ENCODE peak calls at places on chromosomes 16 and 17, in seven cellular contexts. F is IMR-90, U is trophoblast cell, X is mesenchymal stem cell, S is H9, O is mesendoderm, T is H1. R is an unnamed sample.

GRCh38 chr17:76867578-76868175 is 527 bp upstream of the MGAT5B start:
- DNase-seq in F (peak), U (peak), S (peak), O (peak), T (no peak), X (peak), R (no peak)

GRCh38 chr16:49189286-49189685 is 92.4 kb downstream of the CBLN1 start:
- DNase-seq in X (no peak), T (no peak), S (no peak), U (no peak), O (no peak), F (no peak), R (no peak)

GRCh38 chr17:42675348-42675983 is 1.3 kb downstream of the PLEKHH3 start:
- DNase-seq in X (no peak), S (peak), F (no peak), U (no peak), O (no peak), T (no peak), R (no peak)

GRCh38 chr16:2692251-2692947 is 10.1 kb downstream of the KCTD5 start:
- DNase-seq in U (no peak), O (no peak), F (peak), X (no peak), S (no peak), T (no peak), R (no peak)

GRCh38 chr16:27748868-27749546 is 199.1 kb downstream of the KATNIP start:
- DNase-seq in T (peak), X (peak), O (peak), U (peak), S (peak), F (peak), R (no peak)

GRCh38 chr17:48547839-48548686 is 3.2 kb upstream of the HOXB2 start:
- DNase-seq in U (no peak), X (peak), F (peak), T (no peak), O (no peak), S (no peak), R (no peak)

GRCh38 chr17:64336760-64337413 is 53.8 kb downstream of the PECAM1 start:
- DNase-seq in F (no peak), T (peak), O (peak), U (no peak), S (peak), X (no peak), R (no peak)

GRCh38 chr16:69823831-69824563 is 61.9 kb downstream of the WWP2 start:
- DNase-seq in O (no peak), T (no peak), S (no peak), X (no peak), F (no peak), U (no peak), R (no peak)

GRCh38 chr16:50273382-50273690 is 7.0 kb downstream of the ADCY7 start:
- DNase-seq in O (no peak), S (no peak), X (no peak), F (no peak), U (no peak), T (no peak), R (no peak)

GRCh38 chr17:3892095-3892998 is 506 bp downstream of the CAMKK1 start:
- DNase-seq in S (peak), U (peak), O (peak), F (peak), T (no peak), X (peak), R (peak)

GRCh38 chr17:16313159-16314090 is 39.8 kb downstream of the CENPV start:
- DNase-seq in T (no peak), S (no peak), F (peak), X (no peak), U (no peak), O (no peak), R (no peak)

GRCh38 chr17:8064590-8065019 is 22.9 kb downstream of the ALOX12B start:
- DNase-seq in O (no peak), U (no peak), X (no peak), F (no peak), S (no peak), T (no peak), R (no peak)

GRCh38 chr16:57985204-57986121 is 14.5 kb upstream of the CNGB1 start:
- DNase-seq in T (no peak), O (peak), F (no peak), U (no peak), S (peak), X (peak), R (no peak)

GRCh38 chr16:85046957-85047866 is 19.6 kb downstream of the KIAA0513 start:
- DNase-seq in S (no peak), U (no peak), O (no peak), X (peak), T (no peak), F (no peak), R (no peak)

GRCh38 chr17:76153640-76154039 is 12.6 kb upstream of the FOXJ1 start:
- DNase-seq in S (peak), T (no peak), F (peak), O (peak), X (peak), U (no peak), R (no peak)

GRCh38 chr17:27354491-27355081 is 60.7 kb downstream of the WSB1 start:
- DNase-seq in F (no peak), X (no peak), S (no peak), T (no peak), U (peak), O (peak), R (no peak)

GRCh38 chr17:28760987-28761562 is 17.3 kb downstream of the TRAF4 start:
- DNase-seq in T (no peak), X (peak), U (no peak), S (peak), F (peak), O (peak), R (no peak)

GRCh38 chr17:1882836-1883235 is 53.0 kb downstream of the RPA1 start:
- DNase-seq in T (no peak), U (peak), X (peak), F (peak), S (peak), O (peak), R (peak)

GRCh38 chr17:66775881-66776400 is 59.0 kb upstream of the CACNG5 start:
- DNase-seq in T (no peak), O (peak), X (no peak), F (no peak), S (peak), U (no peak), R (no peak)

GRCh38 chr17:4220655-4221054 is 43.1 kb downstream of the ANKFY1 start:
- DNase-seq in O (no peak), S (no peak), T (no peak), X (peak), U (no peak), F (peak), R (no peak)

GRCh38 chr17:36600477-36600876 is 906 bp upstream of the MRM1 start:
- DNase-seq in U (no peak), O (no peak), S (peak), T (no peak), F (no peak), X (no peak), R (no peak)

GRCh38 chr17:62750502-62751349 is 57.4 kb downstream of the MARCHF10 start:
- DNase-seq in X (no peak), F (peak), O (peak), U (no peak), T (peak), S (peak), R (no peak)

GRCh38 chr17:34902761-34903325 is 58.4 kb downstream of the CCT6B start:
- DNase-seq in X (no peak), U (no peak), O (no peak), T (no peak), F (no peak), S (peak), R (peak)

GRCh38 chr17:74839955-74840354 is 19.7 kb downstream of the GRIN2C start:
- DNase-seq in T (no peak), F (no peak), X (no peak), S (no peak), O (no peak), U (no peak), R (no peak)

GRCh38 chr16:72937916-72938315 is 110.0 kb downstream of the ZFHX3 start:
- DNase-seq in F (no peak), S (no peak), O (no peak), T (no peak), U (no peak), X (no peak), R (no peak)

GRCh38 chr17:77376795-77377751 is 236.3 kb downstream of the SEC14L1 start:
- DNase-seq in U (no peak), T (no peak), F (peak), O (no peak), S (no peak), X (no peak), R (no peak)

GRCh38 chr17:17723354-17724261 is 42.4 kb downstream of the RAI1 start:
- DNase-seq in U (peak), F (peak), S (peak), T (no peak), O (peak), X (peak), R (no peak)

GRCh38 chr17:17043668-17044226 is 1.5 kb downstream of the MPRIP start:
- DNase-seq in S (peak), T (no peak), X (peak), F (peak), O (peak), U (no peak), R (peak)

GRCh38 chr16:83972256-83973008 is 4.4 kb downstream of the NECAB2 start:
- DNase-seq in T (no peak), U (no peak), S (no peak), O (no peak), F (no peak), X (no peak), R (no peak)

GRCh38 chr16:75351183-75351582 is 82.1 kb downstream of the CFDP1 start:
- DNase-seq in S (no peak), F (peak), X (peak), T (no peak), O (no peak), U (no peak), R (no peak)

GRCh38 chr16:51326131-51326856 is 175.2 kb upstream of the SALL1 start:
- DNase-seq in F (peak), X (peak), U (no peak), S (no peak), O (peak), T (no peak), R (no peak)

GRCh38 chr16:48101069-48101674 is 54.6 kb downstream of the ABCC12 start:
- DNase-seq in F (no peak), U (no peak), O (no peak), X (no peak), S (no peak), T (no peak), R (no peak)

GRCh38 chr17:39754161-39754957 is 16.6 kb downstream of the GRB7 start:
- DNase-seq in T (no peak), F (peak), X (peak), S (peak), O (peak), U (peak), R (peak)

GRCh38 chr17:35161281-35161761 is 13.7 kb downstream of the UNC45B start:
- DNase-seq in U (no peak), O (no peak), T (no peak), X (no peak), F (no peak), S (no peak), R (no peak)

GRCh38 chr16:71894229-71894920 is 956 bp upstream of the IST1 start:
- DNase-seq in X (peak), O (peak), U (peak), S (peak), T (peak), F (peak), R (peak)

GRCh38 chr17:63035695-63036094 is 69.7 kb downstream of the TANC2 start:
- DNase-seq in T (no peak), X (no peak), S (no peak), F (no peak), O (no peak), U (no peak), R (no peak)

GRCh38 chr17:62675701-62676100 is 48.2 kb downstream of the MRC2 start:
- DNase-seq in F (no peak), S (no peak), U (no peak), O (no peak), T (no peak), X (no peak), R (no peak)

GRCh38 chr17:55735784-55736405 is 13.2 kb upstream of the TMEM100 start:
- DNase-seq in T (no peak), S (no peak), X (peak), F (peak), U (no peak), O (peak), R (no peak)

GRCh38 chr16:73510852-73511251 is 462.9 kb upstream of the ZFHX3 start:
- DNase-seq in X (no peak), U (no peak), T (no peak), F (no peak), O (no peak), S (no peak), R (no peak)

GRCh38 chr17:62576382-62576781 is 51.1 kb upstream of the MRC2 start:
- DNase-seq in T (no peak), X (no peak), F (no peak), O (no peak), S (no peak), U (no peak), R (no peak)

DNA sequence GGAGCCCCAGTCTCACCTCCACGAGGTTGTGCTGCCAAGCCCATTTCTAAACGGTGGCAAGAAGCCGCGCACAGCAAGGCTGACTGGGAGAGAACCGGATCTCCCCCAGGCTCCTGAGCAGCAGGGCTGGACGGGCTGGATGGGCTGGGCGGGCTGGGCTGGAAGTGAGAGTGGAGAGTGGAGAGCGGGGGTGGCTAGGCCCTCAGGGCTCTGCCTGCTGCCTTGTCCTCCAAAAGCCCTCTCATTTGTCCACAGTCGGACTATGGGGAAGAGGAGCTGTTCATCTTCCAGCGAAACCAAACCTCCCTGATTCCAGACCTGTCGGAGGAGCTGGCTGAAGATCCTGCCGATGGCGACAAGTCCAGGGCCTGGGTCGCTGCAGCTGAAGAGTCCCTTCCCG is 3.2 kb downstream of the DNAAF8 start:
- DNase-seq in F (no peak), S (no peak), O (no peak), U (no peak), T (no peak), X (no peak), R (no peak)
- H3K4ac ChIP-seq in F (no peak), S (no peak), O (no peak), U (no peak), T (no peak), X (no peak), R (no peak)

GRCh38 chr16:65828296-65828695 is 538.2 kb upstream of the CDH5 start:
- DNase-seq in X (no peak), U (no peak), F (no peak), O (no peak), T (no peak), S (no peak), R (no peak)
- H3K4ac ChIP-seq in X (no peak), U (no peak), F (no peak), O (no peak), T (no peak), S (no peak), R (no peak)

GRCh38 chr17:13746379-13746778 is 144.7 kb upstream of the HS3ST3A1 start:
- DNase-seq in F (no peak), X (no peak), U (no peak), O (no peak), S (no peak), T (no peak), R (no peak)
- H3K4ac ChIP-seq in F (no peak), X (no peak), U (peak), O (peak), S (no peak), T (no peak), R (no peak)

GRCh38 chr17:46947236-46947635 is 24.3 kb downstream of the GOSR2 start:
- DNase-seq in U (no peak), X (no peak), S (no peak), T (no peak), O (no peak), F (no peak), R (no peak)
- H3K4ac ChIP-seq in U (no peak), X (no peak), S (no peak), T (no peak), O (no peak), F (no peak), R (no peak)

GRCh38 chr17:68587026-68587425 is 14.1 kb downstream of the FAM20A start:
- DNase-seq in O (no peak), F (no peak), X (no peak), T (no peak), U (no peak), S (peak), R (no peak)
- H3K4ac ChIP-seq in O (no peak), F (no peak), X (no peak), T (no peak), U (no peak), S (no peak), R (no peak)

GRCh38 chr16:10976663-10977062 is 32.3 kb downstream of the CLEC16A start:
- DNase-seq in U (no peak), O (peak), S (no peak), X (peak), T (no peak), F (no peak), R (no peak)
- H3K4ac ChIP-seq in U (no peak), O (no peak), S (no peak), X (peak), T (no peak), F (no peak), R (no peak)